ENCODE peak calls at places on chromosome 19, in ten cellular contexts. One of them, this sample, is unnamed.

GRCh38 chr19:4707956-4708650 is 15.5 kb downstream of the DPP9 start:
- DNase-seq in adipocyte: peak; percentile 40
- DNase-seq in stimulated activated CD8-positive, alpha-beta memory T cell treated with anti-CD3 and anti-CD28 coated beads, Interleukin-15, amount 100 ng/mL, for 24 hours: no peak
- DNase-seq in stimulated activated CD4-positive, alpha-beta T cell treated with anti-CD3 and anti-CD28 coated beads, Interleukin-4, amount 100 ng/mL, for 24 hours: no peak
- DNase-seq in T-helper 1 cell: no peak
- DNase-seq in GM04504: no peak
- DNase-seq in NCI-H1417 treated with DMSO at 0.1 percent for 48 hours: no peak
- DNase-seq in NCI-H524 treated with DMSO at 0.1 percent for 48 hours: no peak
- DNase-seq in HL-60: no peak
- DNase-seq in fibroblast of pulmonary artery: peak; percentile 39
- DNase-seq in this sample: no peak

GRCh38 chr19:31992750-31993149 is 352.7 kb upstream of the ZNF507 start:
- DNase-seq in T-helper 1 cell: no peak
- DNase-seq in stimulated activated CD4-positive, alpha-beta T cell treated with anti-CD3 and anti-CD28 coated beads, Interleukin-4, amount 100 ng/mL, for 24 hours: no peak
- DNase-seq in NCI-H524 treated with DMSO at 0.1 percent for 48 hours: no peak
- DNase-seq in stimulated activated CD8-positive, alpha-beta memory T cell treated with anti-CD3 and anti-CD28 coated beads, Interleukin-15, amount 100 ng/mL, for 24 hours: no peak
- DNase-seq in HL-60: no peak
- DNase-seq in fibroblast of pulmonary artery: no peak
- DNase-seq in adipocyte: no peak
- DNase-seq in GM04504: no peak
- DNase-seq in NCI-H1417 treated with DMSO at 0.1 percent for 48 hours: no peak
- DNase-seq in this sample: no peak

GRCh38 chr19:40284501-40285352 is at the start of gene AKT2:
- DNase-seq in adipocyte: peak; percentile 77
- DNase-seq in NCI-H1417 treated with DMSO at 0.1 percent for 48 hours: no peak
- DNase-seq in T-helper 1 cell: peak; percentile 58
- DNase-seq in HL-60: no peak
- DNase-seq in NCI-H524 treated with DMSO at 0.1 percent for 48 hours: no peak
- DNase-seq in GM04504: no peak
- DNase-seq in stimulated activated CD4-positive, alpha-beta T cell treated with anti-CD3 and anti-CD28 coated beads, Interleukin-4, amount 100 ng/mL, for 24 hours: peak; percentile 71
- DNase-seq in fibroblast of pulmonary artery: peak; percentile 51
- DNase-seq in stimulated activated CD8-positive, alpha-beta memory T cell treated with anti-CD3 and anti-CD28 coated beads, Interleukin-15, amount 100 ng/mL, for 24 hours: peak; percentile 55
- DNase-seq in this sample: no peak

GRCh38 chr19:18515959-18516358 is 5.9 kb downstream of the ELL start:
- DNase-seq in NCI-H524 treated with DMSO at 0.1 percent for 48 hours: no peak
- DNase-seq in NCI-H1417 treated with DMSO at 0.1 percent for 48 hours: no peak
- DNase-seq in T-helper 1 cell: no peak
- DNase-seq in adipocyte: no peak
- DNase-seq in HL-60: no peak
- DNase-seq in GM04504: no peak
- DNase-seq in stimulated activated CD8-positive, alpha-beta memory T cell treated with anti-CD3 and anti-CD28 coated beads, Interleukin-15, amount 100 ng/mL, for 24 hours: no peak
- DNase-seq in stimulated activated CD4-positive, alpha-beta T cell treated with anti-CD3 and anti-CD28 coated beads, Interleukin-4, amount 100 ng/mL, for 24 hours: no peak
- DNase-seq in fibroblast of pulmonary artery: no peak
- DNase-seq in this sample: no peak

GRCh38 chr19:47545061-47545948 is 27.6 kb downstream of the ZNF541 start:
- DNase-seq in T-helper 1 cell: no peak
- DNase-seq in adipocyte: peak; percentile 11
- DNase-seq in stimulated activated CD4-positive, alpha-beta T cell treated with anti-CD3 and anti-CD28 coated beads, Interleukin-4, amount 100 ng/mL, for 24 hours: no peak
- DNase-seq in HL-60: no peak
- DNase-seq in NCI-H1417 treated with DMSO at 0.1 percent for 48 hours: no peak
- DNase-seq in NCI-H524 treated with DMSO at 0.1 percent for 48 hours: no peak
- DNase-seq in GM04504: no peak
- DNase-seq in stimulated activated CD8-positive, alpha-beta memory T cell treated with anti-CD3 and anti-CD28 coated beads, Interleukin-15, amount 100 ng/mL, for 24 hours: no peak
- DNase-seq in fibroblast of pulmonary artery: no peak
- DNase-seq in this sample: no peak

GRCh38 chr19:18460313-18460712 is 22.4 kb upstream of the ISYNA1 start:
- DNase-seq in fibroblast of pulmonary artery: peak; percentile 78
- DNase-seq in stimulated activated CD4-positive, alpha-beta T cell treated with anti-CD3 and anti-CD28 coated beads, Interleukin-4, amount 100 ng/mL, for 24 hours: no peak
- DNase-seq in NCI-H1417 treated with DMSO at 0.1 percent for 48 hours: no peak
- DNase-seq in adipocyte: peak; percentile 28
- DNase-seq in NCI-H524 treated with DMSO at 0.1 percent for 48 hours: no peak
- DNase-seq in HL-60: no peak
- DNase-seq in stimulated activated CD8-positive, alpha-beta memory T cell treated with anti-CD3 and anti-CD28 coated beads, Interleukin-15, amount 100 ng/mL, for 24 hours: no peak
- DNase-seq in GM04504: peak; percentile 66
- DNase-seq in T-helper 1 cell: no peak
- DNase-seq in this sample: no peak

GRCh38 chr19:38741670-38742069 is 2.6 kb downstream of the CAPN12 start:
- DNase-seq in GM04504: no peak
- DNase-seq in HL-60: no peak
- DNase-seq in adipocyte: no peak
- DNase-seq in stimulated activated CD4-positive, alpha-beta T cell treated with anti-CD3 and anti-CD28 coated beads, Interleukin-4, amount 100 ng/mL, for 24 hours: no peak
- DNase-seq in NCI-H524 treated with DMSO at 0.1 percent for 48 hours: no peak
- DNase-seq in NCI-H1417 treated with DMSO at 0.1 percent for 48 hours: no peak
- DNase-seq in T-helper 1 cell: no peak
- DNase-seq in stimulated activated CD8-positive, alpha-beta memory T cell treated with anti-CD3 and anti-CD28 coated beads, Interleukin-15, amount 100 ng/mL, for 24 hours: no peak
- DNase-seq in fibroblast of pulmonary artery: no peak
- DNase-seq in this sample: no peak

GRCh38 chr19:36183455-36183741 is 31.1 kb downstream of the ZNF565 start:
- DNase-seq in NCI-H1417 treated with DMSO at 0.1 percent for 48 hours: no peak
- DNase-seq in fibroblast of pulmonary artery: no peak
- DNase-seq in stimulated activated CD8-positive, alpha-beta memory T cell treated with anti-CD3 and anti-CD28 coated beads, Interleukin-15, amount 100 ng/mL, for 24 hours: no peak
- DNase-seq in stimulated activated CD4-positive, alpha-beta T cell treated with anti-CD3 and anti-CD28 coated beads, Interleukin-4, amount 100 ng/mL, for 24 hours: no peak
- DNase-seq in GM04504: no peak
- DNase-seq in HL-60: no peak
- DNase-seq in T-helper 1 cell: no peak
- DNase-seq in NCI-H524 treated with DMSO at 0.1 percent for 48 hours: no peak
- DNase-seq in adipocyte: no peak
- DNase-seq in this sample: no peak

GRCh38 chr19:44587863-44588752 is 25.3 kb upstream of the IGSF23 start:
- DNase-seq in HL-60: peak; percentile 49
- DNase-seq in fibroblast of pulmonary artery: peak; percentile 89
- DNase-seq in NCI-H1417 treated with DMSO at 0.1 percent for 48 hours: no peak
- DNase-seq in GM04504: peak; percentile 58
- DNase-seq in stimulated activated CD8-positive, alpha-beta memory T cell treated with anti-CD3 and anti-CD28 coated beads, Interleukin-15, amount 100 ng/mL, for 24 hours: no peak
- DNase-seq in T-helper 1 cell: no peak
- DNase-seq in adipocyte: peak; percentile 96
- DNase-seq in stimulated activated CD4-positive, alpha-beta T cell treated with anti-CD3 and anti-CD28 coated beads, Interleukin-4, amount 100 ng/mL, for 24 hours: peak; percentile 4
- DNase-seq in NCI-H524 treated with DMSO at 0.1 percent for 48 hours: no peak
- DNase-seq in this sample: peak; percentile 58

GRCh38 chr19:30089086-30089665 is 147.1 kb downstream of the URI1 start:
- DNase-seq in HL-60: no peak
- DNase-seq in stimulated activated CD8-positive, alpha-beta memory T cell treated with anti-CD3 and anti-CD28 coated beads, Interleukin-15, amount 100 ng/mL, for 24 hours: no peak
- DNase-seq in stimulated activated CD4-positive, alpha-beta T cell treated with anti-CD3 and anti-CD28 coated beads, Interleukin-4, amount 100 ng/mL, for 24 hours: no peak
- DNase-seq in adipocyte: no peak
- DNase-seq in fibroblast of pulmonary artery: no peak
- DNase-seq in T-helper 1 cell: no peak
- DNase-seq in GM04504: no peak
- DNase-seq in NCI-H524 treated with DMSO at 0.1 percent for 48 hours: no peak
- DNase-seq in NCI-H1417 treated with DMSO at 0.1 percent for 48 hours: no peak
- DNase-seq in this sample: no peak

GRCh38 chr19:28644261-28644660 is 568.7 kb downstream of the UQCRFS1 start:
- DNase-seq in stimulated activated CD4-positive, alpha-beta T cell treated with anti-CD3 and anti-CD28 coated beads, Interleukin-4, amount 100 ng/mL, for 24 hours: no peak
- DNase-seq in fibroblast of pulmonary artery: no peak
- DNase-seq in T-helper 1 cell: no peak
- DNase-seq in adipocyte: no peak
- DNase-seq in NCI-H524 treated with DMSO at 0.1 percent for 48 hours: no peak
- DNase-seq in HL-60: no peak
- DNase-seq in stimulated activated CD8-positive, alpha-beta memory T cell treated with anti-CD3 and anti-CD28 coated beads, Interleukin-15, amount 100 ng/mL, for 24 hours: no peak
- DNase-seq in NCI-H1417 treated with DMSO at 0.1 percent for 48 hours: no peak
- DNase-seq in GM04504: no peak
- DNase-seq in this sample: no peak

GRCh38 chr19:19211499-19212432 is at the start of gene NCAN:
- DNase-seq in HL-60: no peak
- DNase-seq in stimulated activated CD8-positive, alpha-beta memory T cell treated with anti-CD3 and anti-CD28 coated beads, Interleukin-15, amount 100 ng/mL, for 24 hours: no peak
- DNase-seq in adipocyte: no peak
- DNase-seq in stimulated activated CD4-positive, alpha-beta T cell treated with anti-CD3 and anti-CD28 coated beads, Interleukin-4, amount 100 ng/mL, for 24 hours: no peak
- DNase-seq in NCI-H1417 treated with DMSO at 0.1 percent for 48 hours: no peak
- DNase-seq in fibroblast of pulmonary artery: no peak
- DNase-seq in GM04504: no peak
- DNase-seq in NCI-H524 treated with DMSO at 0.1 percent for 48 hours: no peak
- DNase-seq in T-helper 1 cell: no peak
- DNase-seq in this sample: no peak

GRCh38 chr19:34431681-34432402 is 3.7 kb downstream of the UBA2 start:
- DNase-seq in stimulated activated CD4-positive, alpha-beta T cell treated with anti-CD3 and anti-CD28 coated beads, Interleukin-4, amount 100 ng/mL, for 24 hours: no peak
- DNase-seq in HL-60: no peak
- DNase-seq in NCI-H524 treated with DMSO at 0.1 percent for 48 hours: no peak
- DNase-seq in fibroblast of pulmonary artery: no peak
- DNase-seq in GM04504: no peak
- DNase-seq in stimulated activated CD8-positive, alpha-beta memory T cell treated with anti-CD3 and anti-CD28 coated beads, Interleukin-15, amount 100 ng/mL, for 24 hours: no peak
- DNase-seq in adipocyte: peak; percentile 16
- DNase-seq in NCI-H1417 treated with DMSO at 0.1 percent for 48 hours: no peak
- DNase-seq in T-helper 1 cell: no peak
- DNase-seq in this sample: no peak

GRCh38 chr19:12955996-12956395 is 1.0 kb downstream of the GADD45GIP1 start:
- DNase-seq in NCI-H524 treated with DMSO at 0.1 percent for 48 hours: no peak
- DNase-seq in adipocyte: no peak
- DNase-seq in NCI-H1417 treated with DMSO at 0.1 percent for 48 hours: no peak
- DNase-seq in GM04504: no peak
- DNase-seq in HL-60: no peak
- DNase-seq in T-helper 1 cell: no peak
- DNase-seq in stimulated activated CD4-positive, alpha-beta T cell treated with anti-CD3 and anti-CD28 coated beads, Interleukin-4, amount 100 ng/mL, for 24 hours: no peak
- DNase-seq in stimulated activated CD8-positive, alpha-beta memory T cell treated with anti-CD3 and anti-CD28 coated beads, Interleukin-15, amount 100 ng/mL, for 24 hours: no peak
- DNase-seq in fibroblast of pulmonary artery: no peak
- DNase-seq in this sample: no peak

GRCh38 chr19:41575998-41576397 is at the start of gene CEACAM21:
- DNase-seq in stimulated activated CD4-positive, alpha-beta T cell treated with anti-CD3 and anti-CD28 coated beads, Interleukin-4, amount 100 ng/mL, for 24 hours: peak; percentile 61
- DNase-seq in NCI-H1417 treated with DMSO at 0.1 percent for 48 hours: no peak
- DNase-seq in HL-60: peak; percentile 59
- DNase-seq in stimulated activated CD8-positive, alpha-beta memory T cell treated with anti-CD3 and anti-CD28 coated beads, Interleukin-15, amount 100 ng/mL, for 24 hours: no peak
- DNase-seq in GM04504: no peak
- DNase-seq in NCI-H524 treated with DMSO at 0.1 percent for 48 hours: no peak
- DNase-seq in adipocyte: no peak
- DNase-seq in T-helper 1 cell: peak; percentile 32
- DNase-seq in fibroblast of pulmonary artery: no peak
- DNase-seq in this sample: no peak

GRCh38 chr19:38655148-38655824 is 7.8 kb downstream of the ACTN4 start:
- DNase-seq in HL-60: no peak
- DNase-seq in stimulated activated CD4-positive, alpha-beta T cell treated with anti-CD3 and anti-CD28 coated beads, Interleukin-4, amount 100 ng/mL, for 24 hours: peak; percentile 58
- DNase-seq in GM04504: no peak
- DNase-seq in adipocyte: no peak
- DNase-seq in NCI-H1417 treated with DMSO at 0.1 percent for 48 hours: no peak
- DNase-seq in NCI-H524 treated with DMSO at 0.1 percent for 48 hours: peak; percentile 51
- DNase-seq in stimulated activated CD8-positive, alpha-beta memory T cell treated with anti-CD3 and anti-CD28 coated beads, Interleukin-15, amount 100 ng/mL, for 24 hours: no peak
- DNase-seq in T-helper 1 cell: no peak
- DNase-seq in fibroblast of pulmonary artery: no peak
- DNase-seq in this sample: no peak

GRCh38 chr19:782195-783043 is 14.8 kb upstream of the PTBP1 start:
- DNase-seq in adipocyte: peak; percentile 81
- DNase-seq in HL-60: no peak
- DNase-seq in NCI-H524 treated with DMSO at 0.1 percent for 48 hours: no peak
- DNase-seq in T-helper 1 cell: no peak
- DNase-seq in stimulated activated CD4-positive, alpha-beta T cell treated with anti-CD3 and anti-CD28 coated beads, Interleukin-4, amount 100 ng/mL, for 24 hours: no peak
- DNase-seq in GM04504: no peak
- DNase-seq in fibroblast of pulmonary artery: peak; percentile 76
- DNase-seq in stimulated activated CD8-positive, alpha-beta memory T cell treated with anti-CD3 and anti-CD28 coated beads, Interleukin-15, amount 100 ng/mL, for 24 hours: no peak
- DNase-seq in NCI-H1417 treated with DMSO at 0.1 percent for 48 hours: no peak
- DNase-seq in this sample: peak; percentile 70

GRCh38 chr19:31312004-31312403 is 37.2 kb downstream of the TSHZ3 start:
- DNase-seq in fibroblast of pulmonary artery: peak; percentile 92
- DNase-seq in HL-60: peak; percentile 97
- DNase-seq in NCI-H1417 treated with DMSO at 0.1 percent for 48 hours: no peak
- DNase-seq in stimulated activated CD4-positive, alpha-beta T cell treated with anti-CD3 and anti-CD28 coated beads, Interleukin-4, amount 100 ng/mL, for 24 hours: peak; percentile 44
- DNase-seq in adipocyte: peak; percentile 82
- DNase-seq in stimulated activated CD8-positive, alpha-beta memory T cell treated with anti-CD3 and anti-CD28 coated beads, Interleukin-15, amount 100 ng/mL, for 24 hours: no peak
- DNase-seq in NCI-H524 treated with DMSO at 0.1 percent for 48 hours: no peak
- DNase-seq in T-helper 1 cell: no peak
- DNase-seq in GM04504: peak; percentile 58
- DNase-seq in this sample: peak; percentile 55

GRCh38 chr19:3324405-3324856 is 42.0 kb upstream of the NFIC start:
- DNase-seq in fibroblast of pulmonary artery: peak; percentile 39
- DNase-seq in T-helper 1 cell: peak; percentile 70
- DNase-seq in HL-60: peak; percentile 35
- DNase-seq in adipocyte: peak; percentile 54
- DNase-seq in NCI-H1417 treated with DMSO at 0.1 percent for 48 hours: no peak
- DNase-seq in NCI-H524 treated with DMSO at 0.1 percent for 48 hours: no peak
- DNase-seq in GM04504: no peak
- DNase-seq in stimulated activated CD8-positive, alpha-beta memory T cell treated with anti-CD3 and anti-CD28 coated beads, Interleukin-15, amount 100 ng/mL, for 24 hours: peak; percentile 69
- DNase-seq in stimulated activated CD4-positive, alpha-beta T cell treated with anti-CD3 and anti-CD28 coated beads, Interleukin-4, amount 100 ng/mL, for 24 hours: peak; percentile 82
- DNase-seq in this sample: no peak

GRCh38 chr19:32336259-32337111 is 8.9 kb upstream of the ZNF507 start:
- DNase-seq in NCI-H524 treated with DMSO at 0.1 percent for 48 hours: no peak
- DNase-seq in stimulated activated CD8-positive, alpha-beta memory T cell treated with anti-CD3 and anti-CD28 coated beads, Interleukin-15, amount 100 ng/mL, for 24 hours: no peak
- DNase-seq in adipocyte: peak; percentile 48
- DNase-seq in NCI-H1417 treated with DMSO at 0.1 percent for 48 hours: no peak
- DNase-seq in T-helper 1 cell: no peak
- DNase-seq in fibroblast of pulmonary artery: peak; percentile 83
- DNase-seq in stimulated activated CD4-positive, alpha-beta T cell treated with anti-CD3 and anti-CD28 coated beads, Interleukin-4, amount 100 ng/mL, for 24 hours: no peak
- DNase-seq in GM04504: no peak
- DNase-seq in HL-60: no peak
- DNase-seq in this sample: no peak

GRCh38 chr19:58330458-58330857 is 3.7 kb downstream of the ZSCAN22 start:
- DNase-seq in stimulated activated CD4-positive, alpha-beta T cell treated with anti-CD3 and anti-CD28 coated beads, Interleukin-4, amount 100 ng/mL, for 24 hours: no peak
- DNase-seq in NCI-H524 treated with DMSO at 0.1 percent for 48 hours: no peak
- DNase-seq in HL-60: no peak
- DNase-seq in GM04504: peak; percentile 58
- DNase-seq in stimulated activated CD8-positive, alpha-beta memory T cell treated with anti-CD3 and anti-CD28 coated beads, Interleukin-15, amount 100 ng/mL, for 24 hours: no peak
- DNase-seq in T-helper 1 cell: no peak
- DNase-seq in NCI-H1417 treated with DMSO at 0.1 percent for 48 hours: no peak
- DNase-seq in adipocyte: peak; percentile 45
- DNase-seq in fibroblast of pulmonary artery: peak; percentile 78
- DNase-seq in this sample: peak; percentile 45